ENCODE peak calls at places on chromosome 1, in four cellular contexts. One of them, this sample, is unnamed.

GRCh38 chr1:38061883-38062328 is 15.3 kb upstream of the POU3F1 start:
- DNase-seq in amniotic epithelial cell: no peak
- DNase-seq in AG10803: no peak
- DNase-seq in RCC 7860: no peak
- DNase-seq in this sample: no peak

GRCh38 chr1:206029484-206029883 is 5.8 kb upstream of the CTSE start:
- DNase-seq in amniotic epithelial cell: peak; percentile 82
- DNase-seq in RCC 7860: peak; percentile 42
- DNase-seq in AG10803: peak; percentile 40
- DNase-seq in this sample: no peak

GRCh38 chr1:43687301-43688108 is 19.8 kb upstream of the ST3GAL3 start:
- DNase-seq in amniotic epithelial cell: no peak
- DNase-seq in AG10803: no peak
- DNase-seq in RCC 7860: no peak
- DNase-seq in this sample: no peak

GRCh38 chr1:101162300-101162699 is 74.5 kb upstream of the S1PR1 start:
- DNase-seq in AG10803: no peak
- DNase-seq in RCC 7860: no peak
- DNase-seq in amniotic epithelial cell: no peak
- DNase-seq in this sample: no peak

GRCh38 chr1:76186617-76187016 is 112.1 kb downstream of the ST6GALNAC3 start:
- DNase-seq in AG10803: no peak
- DNase-seq in RCC 7860: no peak
- DNase-seq in amniotic epithelial cell: no peak
- DNase-seq in this sample: no peak

GRCh38 chr1:24878775-24879742 is 51.0 kb downstream of the RUNX3 start:
- DNase-seq in amniotic epithelial cell: peak; percentile 26
- DNase-seq in AG10803: peak; percentile 58
- DNase-seq in RCC 7860: no peak
- DNase-seq in this sample: peak; percentile 20

GRCh38 chr1:204873176-204873575 is 2.5 kb downstream of the NFASC start:
- DNase-seq in RCC 7860: no peak
- DNase-seq in amniotic epithelial cell: no peak
- DNase-seq in AG10803: no peak
- DNase-seq in this sample: no peak

GRCh38 chr1:181392613-181393170 is 90.6 kb upstream of the CACNA1E start:
- DNase-seq in amniotic epithelial cell: no peak
- DNase-seq in RCC 7860: no peak
- DNase-seq in AG10803: no peak
- DNase-seq in this sample: no peak

GRCh38 chr1:89953072-89953626 is 41.8 kb upstream of the ZNF326 start:
- DNase-seq in RCC 7860: peak; percentile 98
- DNase-seq in amniotic epithelial cell: peak; percentile 75
- DNase-seq in AG10803: peak; percentile 87
- DNase-seq in this sample: peak; percentile 67

GRCh38 chr1:62493656-62494055 is 56.8 kb downstream of the USP1 start:
- DNase-seq in AG10803: no peak
- DNase-seq in RCC 7860: no peak
- DNase-seq in amniotic epithelial cell: no peak
- DNase-seq in this sample: no peak

GRCh38 chr1:3267550-3268270 is 186.8 kb upstream of the ARHGEF16 start:
- DNase-seq in RCC 7860: no peak
- DNase-seq in amniotic epithelial cell: no peak
- DNase-seq in AG10803: no peak
- DNase-seq in this sample: no peak

GRCh38 chr1:188517139-188517538 is 1688.4 kb downstream of the PLA2G4A start:
- DNase-seq in AG10803: no peak
- DNase-seq in amniotic epithelial cell: no peak
- DNase-seq in RCC 7860: no peak
- DNase-seq in this sample: no peak

GRCh38 chr1:223860051-223860559 is 14.4 kb upstream of the TP53BP2 start:
- DNase-seq in amniotic epithelial cell: no peak
- DNase-seq in RCC 7860: no peak
- DNase-seq in AG10803: no peak
- DNase-seq in this sample: no peak

This sample was measured in mesenchymal stem cell.